ENCODE peak calls at places on chromosomes 1 and 21, in seven cellular contexts. Q is K562, F is PC-3, M is fibroblast of lung, Y is endothelial cell of umbilical vein, K is neural progenitor cell, G is A673. P is an unnamed sample.
A peak's percentile ranks its signal among the peaks of the same experiment; 100 is the strongest.

GRCh38 chr1:35893051-35893879 is 10.3 kb downstream of the AGO1 start:
- DNase-seq in G (no peak), Q (no peak), F (no peak), M (no peak), K (no peak), Y (no peak), P (no peak)

GRCh38 chr21:36236052-36236730 is 79.6 kb downstream of the DOP1B start:
- DNase-seq in Y (no peak), K (no peak), Q (no peak), M (no peak), G (no peak), F (no peak), P (no peak)

GRCh38 chr1:69569281-69569970 is 1.7 kb downstream of the LRRC7 start:
- DNase-seq in K (peak; percentile 53), Q (no peak), Y (peak; percentile 5), F (no peak), M (peak; percentile 4), G (no peak), P (no peak)

GRCh38 chr1:44033756-44034155 is 2.5 kb upstream of the SLC6A9 start:
- DNase-seq in G (no peak), K (no peak), Q (no peak), F (no peak), Y (no peak), M (no peak), P (no peak)

GRCh38 chr21:38796426-38796825 is 9.3 kb upstream of the ETS2 start:
- DNase-seq in G (no peak), F (peak; percentile 38), Q (peak; percentile 44), M (peak; percentile 79), Y (peak; percentile 21), K (no peak), P (no peak)

GRCh38 chr21:36320421-36321324 is 676 bp downstream of the MORC3 start:
- DNase-seq in M (peak; percentile 73), K (no peak), F (peak; percentile 70), G (peak; percentile 69), Y (peak; percentile 84), Q (no peak), P (no peak)

GRCh38 chr1:33898933-33899332 is 35.1 kb downstream of the HMGB4 start:
- DNase-seq in Q (no peak), G (no peak), K (no peak), F (no peak), M (no peak), Y (no peak), P (no peak)

GRCh38 chr1:25692560-25692959 is 76.0 kb downstream of the MAN1C1 start:
- DNase-seq in M (no peak), F (no peak), Q (peak; percentile 72), K (peak; percentile 67), Y (no peak), G (peak; percentile 30), P (peak; percentile 33)

GRCh38 chr1:163528710-163529348 is 207.1 kb downstream of the NUF2 start:
- DNase-seq in F (peak; percentile 67), M (peak; percentile 13), K (peak; percentile 13), Q (peak; percentile 31), G (peak; percentile 71), Y (peak; percentile 48), P (peak; percentile 19)

GRCh38 chr1:226287587-226287986 is 21.4 kb downstream of the LIN9 start:
- DNase-seq in Q (no peak), F (no peak), M (no peak), Y (no peak), G (no peak), K (no peak), P (no peak)

GRCh38 chr1:216221260-216221700 is 202.0 kb downstream of the USH2A start:
- DNase-seq in F (peak; percentile 96), Y (peak; percentile 20), K (peak; percentile 82), M (peak; percentile 68), G (peak; percentile 84), Q (no peak), P (peak; percentile 49)

GRCh38 chr1:56626546-56626945 is 18.6 kb upstream of the PRKAA2 start:
- DNase-seq in M (peak; percentile 61), Q (no peak), G (no peak), K (no peak), F (peak; percentile 47), Y (no peak), P (no peak)

GRCh38 chr1:18103788-18104421 is 3.7 kb upstream of the IGSF21 start:
- DNase-seq in M (no peak), Y (no peak), Q (no peak), G (no peak), K (no peak), F (no peak), P (no peak)

GRCh38 chr1:117208580-117208979 is 2.1 kb downstream of the VTCN1 start:
- DNase-seq in Q (no peak), F (no peak), M (no peak), K (no peak), Y (no peak), G (no peak), P (no peak)

GRCh38 chr1:170568197-170568596 is 36.2 kb downstream of the GORAB start:
- DNase-seq in Q (peak; percentile 14), G (no peak), M (no peak), K (no peak), Y (no peak), F (no peak), P (no peak)

DNA sequence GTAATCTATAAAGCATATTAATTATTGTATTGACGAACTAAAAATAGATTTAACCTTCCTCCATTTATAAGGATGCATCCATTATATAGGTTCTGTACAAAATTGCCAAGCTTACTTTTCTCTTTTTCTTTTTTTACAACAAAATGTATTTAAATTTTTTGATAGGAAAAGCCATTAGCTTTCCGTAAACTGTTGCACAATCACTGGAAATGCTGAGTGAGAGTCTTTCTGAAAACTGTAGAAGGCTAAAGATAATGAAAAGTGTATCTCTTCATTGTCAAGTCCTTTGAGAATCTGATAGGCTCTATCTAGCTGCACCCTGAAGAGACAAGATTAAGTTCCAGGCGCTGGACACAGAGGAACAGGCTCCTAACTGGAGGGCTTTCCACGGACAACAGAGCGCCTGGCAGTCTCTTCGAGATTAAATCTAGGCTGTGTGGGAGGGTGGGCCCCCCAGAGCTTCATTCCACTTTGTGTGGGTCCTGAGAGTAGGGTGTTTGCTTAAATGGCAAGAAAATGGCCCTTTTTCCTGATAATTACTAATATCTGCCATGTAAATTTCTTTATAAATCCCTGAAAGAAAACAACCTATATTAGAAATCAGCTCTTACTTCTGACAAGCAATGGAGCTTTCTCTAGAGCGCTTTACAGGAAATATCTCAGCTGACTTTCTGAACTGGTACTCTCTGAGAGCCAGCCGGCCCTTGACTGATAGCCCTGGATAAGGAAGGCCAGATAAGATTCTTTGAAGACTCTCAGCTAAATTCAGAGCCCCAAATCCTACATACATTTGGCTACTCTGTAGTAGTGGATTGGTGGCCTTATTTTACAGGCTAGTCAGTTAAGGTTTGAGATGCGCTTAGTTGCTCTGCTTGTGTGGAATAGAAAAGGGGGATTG is 108.3 kb downstream of the FMN2 start:
- DNase-seq in Q (no peak), M (no peak), G (no peak), K (no peak), Y (no peak), F (no peak), P (no peak)
- TF ChIP-seq EZH2 in Q (no peak), M (no peak), G (no peak), K (no peak), Y (no peak), F (no peak), P (no peak)

DNA sequence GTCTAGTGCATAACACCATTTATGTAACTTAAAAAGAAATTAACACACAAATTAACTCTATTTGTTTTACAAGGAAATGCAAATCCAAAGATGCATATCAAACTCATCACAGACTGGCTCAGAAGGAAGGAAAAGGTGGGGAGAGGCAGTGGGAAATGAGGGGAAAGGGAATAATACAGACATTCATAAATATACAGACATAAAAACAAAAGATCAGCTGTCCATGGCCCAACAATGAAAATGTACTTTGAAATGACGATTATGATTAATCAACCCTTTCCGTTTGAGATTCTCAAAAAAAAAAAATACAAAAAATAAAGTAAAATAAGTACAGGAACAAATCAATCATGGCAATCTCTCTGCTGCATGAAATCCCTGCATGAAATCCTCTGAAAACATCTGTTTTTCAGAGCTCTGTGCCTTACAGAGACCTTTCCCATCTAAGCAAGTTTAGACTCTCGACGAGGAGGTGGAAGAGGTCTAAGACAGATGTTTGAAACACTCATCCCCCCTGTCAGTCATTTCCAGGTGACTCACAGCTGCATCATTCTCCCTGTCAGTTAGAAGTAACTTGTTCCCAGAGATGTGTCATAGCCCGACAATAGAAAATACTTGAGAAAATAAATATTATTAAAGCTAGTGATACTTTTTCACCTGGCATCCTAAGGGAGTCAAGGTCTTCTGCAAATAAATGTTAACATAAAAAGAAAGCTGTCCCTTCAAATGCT is 41.4 kb upstream of the SEC16B start:
- DNase-seq in K (no peak), Y (peak; percentile 83), G (no peak), M (peak; percentile 77), Q (no peak), F (peak; percentile 90), P (no peak)
- TF ChIP-seq EZH2 in K (no peak), Y (no peak), G (peak; percentile 25), M (no peak), Q (no peak), F (no peak), P (no peak)

DNA sequence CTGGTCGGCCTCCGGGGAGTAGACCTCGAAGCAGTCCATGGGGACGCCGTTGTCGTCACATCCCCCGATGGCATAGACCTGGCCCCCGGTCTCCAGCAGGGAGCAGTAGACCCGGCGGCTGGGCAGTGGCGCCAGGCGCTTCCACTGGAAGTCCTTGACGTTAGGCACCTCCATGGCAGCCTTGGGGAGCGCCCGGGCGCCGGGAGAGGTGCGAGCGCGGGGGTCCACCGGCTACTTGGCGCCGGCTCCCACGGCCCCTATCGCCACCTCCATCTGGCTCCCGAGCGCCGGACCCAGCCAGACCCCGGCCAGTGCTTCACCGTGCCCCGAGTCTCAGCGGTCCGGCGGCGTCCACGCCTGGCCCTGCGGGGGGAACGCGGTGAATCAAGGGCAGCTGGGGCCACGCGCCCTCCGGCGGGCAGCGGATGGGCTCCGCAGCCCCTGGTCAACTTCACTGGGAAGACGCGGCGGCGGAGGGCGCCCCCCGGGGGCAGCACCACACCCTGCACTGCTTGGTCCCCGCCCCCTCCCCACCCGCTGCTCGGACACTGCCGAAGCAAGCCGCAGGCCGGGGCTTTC is 13.2 kb downstream of the KLHDC8A start:
- DNase-seq in F (no peak), M (no peak), G (no peak), Y (no peak), Q (peak; percentile 26), K (peak; percentile 68), P (no peak)
- TF ChIP-seq EZH2 in F (no peak), M (peak; percentile 27), G (no peak), Y (peak; percentile 81), Q (no peak), K (peak; percentile 32), P (no peak)

DNA sequence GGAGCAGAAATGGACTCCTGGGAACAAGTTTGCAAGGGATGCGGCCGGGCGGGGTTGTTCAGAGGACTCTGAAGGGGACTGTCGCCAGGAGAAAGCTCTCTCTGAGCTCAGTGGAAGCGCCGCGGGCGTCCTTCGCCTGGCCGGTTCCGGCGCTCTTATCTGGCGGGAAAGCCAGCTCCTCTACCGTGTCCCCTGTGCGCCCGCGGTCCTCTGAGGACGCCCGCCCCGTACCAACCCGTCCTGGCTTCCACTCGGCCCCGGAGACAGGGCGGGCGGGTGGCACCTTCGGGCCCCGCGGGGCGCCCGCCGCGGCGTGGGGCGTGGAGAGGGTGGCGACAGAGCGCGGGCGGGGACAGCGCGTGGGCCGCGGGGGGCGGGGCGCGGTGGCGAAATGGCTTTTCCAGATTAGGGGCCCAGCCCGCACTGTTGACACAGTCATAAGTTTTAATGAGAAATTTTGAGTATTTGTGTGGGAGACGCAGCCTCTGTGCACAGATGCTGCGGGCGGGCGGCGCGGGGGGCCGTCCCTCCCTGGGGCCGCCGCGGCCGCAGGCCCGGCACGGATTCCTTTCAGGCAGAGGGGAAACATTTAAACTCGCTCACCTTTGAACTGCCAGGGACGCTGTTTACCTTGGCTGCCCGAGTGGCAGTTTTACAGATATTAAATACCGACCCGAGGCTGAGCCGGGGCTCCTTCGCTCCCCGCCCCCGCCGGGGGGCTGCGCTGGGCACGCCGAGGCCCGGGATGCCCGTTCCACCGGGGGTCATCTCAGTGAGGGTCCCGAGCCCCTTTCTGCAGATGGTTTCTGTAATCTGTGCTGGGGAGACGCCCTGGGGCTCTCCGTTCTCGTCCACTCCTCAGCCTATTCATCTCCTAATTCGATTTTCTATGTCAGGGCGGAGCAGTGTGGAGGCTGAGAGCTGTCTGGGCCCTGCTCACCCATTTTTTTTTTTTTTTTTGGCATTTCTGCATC is 70.4 kb downstream of the FOXD2 start:
- DNase-seq in Y (no peak), K (peak; percentile 69), G (peak; percentile 53), M (no peak), F (peak; percentile 22), Q (peak; percentile 64), P (no peak)
- TF ChIP-seq EZH2 in Y (peak; percentile 97), K (peak; percentile 87), G (peak; percentile 72), M (peak; percentile 78), F (peak; percentile 92), Q (no peak), P (no peak)

P was measured in DND-41.